ENCODE peak calls at places on chromosomes 5 and 9, in eight cellular contexts. One of them, this sample, is unnamed.

GRCh38 chr5:147369742-147370374 is 135.0 kb downstream of the STK32A start:
- DNase-seq in tibial nerve: no peak
- DNase-seq in heart left ventricle: no peak
- DNase-seq in OCI-LY7: no peak
- DNase-seq in fibroblast of lung: peak; percentile 30
- DNase-seq in neural progenitor cell: peak; percentile 31
- DNase-seq in body of pancreas: no peak
- DNase-seq in upper lobe of right lung: no peak
- DNase-seq in this sample: no peak

GRCh38 chr9:109555215-109555614 is 57.1 kb upstream of the PTPN3 start:
- DNase-seq in tibial nerve: no peak
- DNase-seq in heart left ventricle: no peak
- DNase-seq in OCI-LY7: no peak
- DNase-seq in fibroblast of lung: no peak
- DNase-seq in neural progenitor cell: no peak
- DNase-seq in body of pancreas: no peak
- DNase-seq in upper lobe of right lung: no peak
- DNase-seq in this sample: no peak

GRCh38 chr5:59246470-59247250 is 646.9 kb downstream of the PDE4D start:
- DNase-seq in tibial nerve: no peak
- DNase-seq in heart left ventricle: no peak
- DNase-seq in OCI-LY7: no peak
- DNase-seq in fibroblast of lung: peak; percentile 74
- DNase-seq in neural progenitor cell: no peak
- DNase-seq in body of pancreas: no peak
- DNase-seq in upper lobe of right lung: no peak
- DNase-seq in this sample: no peak

GRCh38 chr9:133122167-133122550 is 1.1 kb upstream of the RALGDS start:
- DNase-seq in tibial nerve: no peak
- DNase-seq in heart left ventricle: no peak
- DNase-seq in OCI-LY7: no peak
- DNase-seq in fibroblast of lung: no peak
- DNase-seq in neural progenitor cell: no peak
- DNase-seq in body of pancreas: no peak
- DNase-seq in upper lobe of right lung: no peak
- DNase-seq in this sample: no peak

GRCh38 chr9:104286792-104287191 is 192.7 kb downstream of the SMC2 start:
- DNase-seq in tibial nerve: no peak
- DNase-seq in heart left ventricle: no peak
- DNase-seq in OCI-LY7: no peak
- DNase-seq in fibroblast of lung: no peak
- DNase-seq in neural progenitor cell: no peak
- DNase-seq in body of pancreas: no peak
- DNase-seq in upper lobe of right lung: no peak
- DNase-seq in this sample: no peak

GRCh38 chr9:33426843-33427293 is 20.5 kb downstream of the AQP3 start:
- DNase-seq in tibial nerve: no peak
- DNase-seq in heart left ventricle: no peak
- DNase-seq in OCI-LY7: no peak
- DNase-seq in fibroblast of lung: no peak
- DNase-seq in neural progenitor cell: no peak
- DNase-seq in body of pancreas: no peak
- DNase-seq in upper lobe of right lung: no peak
- DNase-seq in this sample: no peak

GRCh38 chr9:29741169-29741568 is 2167.9 kb upstream of the C9orf72 start:
- DNase-seq in tibial nerve: no peak
- DNase-seq in heart left ventricle: no peak
- DNase-seq in OCI-LY7: no peak
- DNase-seq in fibroblast of lung: no peak
- DNase-seq in neural progenitor cell: no peak
- DNase-seq in body of pancreas: no peak
- DNase-seq in upper lobe of right lung: no peak
- DNase-seq in this sample: no peak

GRCh38 chr5:69010443-69010842 is 83.4 kb upstream of the SLC30A5 start:
- DNase-seq in tibial nerve: no peak
- DNase-seq in heart left ventricle: no peak
- DNase-seq in OCI-LY7: no peak
- DNase-seq in fibroblast of lung: no peak
- DNase-seq in neural progenitor cell: no peak
- DNase-seq in body of pancreas: no peak
- DNase-seq in upper lobe of right lung: no peak
- DNase-seq in this sample: no peak

GRCh38 chr5:149352169-149352568 is 5.7 kb upstream of the PCYOX1L start:
- DNase-seq in tibial nerve: no peak
- DNase-seq in heart left ventricle: no peak
- DNase-seq in OCI-LY7: no peak
- DNase-seq in fibroblast of lung: no peak
- DNase-seq in neural progenitor cell: no peak
- DNase-seq in body of pancreas: no peak
- DNase-seq in upper lobe of right lung: no peak
- DNase-seq in this sample: no peak
- H3K36me3 ChIP-seq in tibial nerve: no peaks in the 10 kb centered on the region
- H3K36me3 ChIP-seq in heart left ventricle: peaks cover 81% of the 10 kb centered on the region
- H3K36me3 ChIP-seq in OCI-LY7: peaks cover 95% of the 10 kb centered on the region
- H3K36me3 ChIP-seq in fibroblast of lung: peaks cover 17% of the 10 kb centered on the region
- H3K36me3 ChIP-seq in neural progenitor cell: peaks cover 37% of the 10 kb centered on the region
- H3K36me3 ChIP-seq in body of pancreas: no peaks in the 10 kb centered on the region
- H3K36me3 ChIP-seq in upper lobe of right lung: peaks cover 83% of the 10 kb centered on the region
- H3K36me3 ChIP-seq in this sample: peaks cover 7% of the 10 kb centered on the region

GRCh38 chr5:154367101-154367500 is 78.7 kb upstream of the SAP30L start:
- DNase-seq in tibial nerve: no peak
- DNase-seq in heart left ventricle: no peak
- DNase-seq in OCI-LY7: no peak
- DNase-seq in fibroblast of lung: peak; percentile 23
- DNase-seq in neural progenitor cell: no peak
- DNase-seq in body of pancreas: no peak
- DNase-seq in upper lobe of right lung: no peak
- DNase-seq in this sample: no peak
- H3K4me1 ChIP-seq in tibial nerve: no peaks in the 10 kb centered on the region
- H3K4me1 ChIP-seq in heart left ventricle: peaks cover 75% of the 10 kb centered on the region
- H3K4me1 ChIP-seq in OCI-LY7: no peaks in the 10 kb centered on the region
- H3K4me1 ChIP-seq in fibroblast of lung: peaks cover 35% of the 10 kb centered on the region
- H3K4me1 ChIP-seq in neural progenitor cell: peaks cover 13% of the 10 kb centered on the region
- H3K4me1 ChIP-seq in body of pancreas: peaks cover 11% of the 10 kb centered on the region
- H3K4me1 ChIP-seq in upper lobe of right lung: peaks cover 35% of the 10 kb centered on the region
- H3K4me1 ChIP-seq in this sample: peaks cover 5% of the 10 kb centered on the region

GRCh38 chr9:116336133-116336862 is 182.7 kb downstream of the PAPPA start:
- DNase-seq in tibial nerve: no peak
- DNase-seq in heart left ventricle: no peak
- DNase-seq in OCI-LY7: no peak
- DNase-seq in fibroblast of lung: peak; percentile 46
- DNase-seq in neural progenitor cell: no peak
- DNase-seq in body of pancreas: no peak
- DNase-seq in upper lobe of right lung: no peak
- DNase-seq in this sample: no peak
- H3K36me3 ChIP-seq in tibial nerve: no peaks in the 10 kb centered on the region
- H3K36me3 ChIP-seq in heart left ventricle: no peaks in the 10 kb centered on the region
- H3K36me3 ChIP-seq in OCI-LY7: no peaks in the 10 kb centered on the region
- H3K36me3 ChIP-seq in fibroblast of lung: peaks cover 3% of the 10 kb centered on the region
- H3K36me3 ChIP-seq in neural progenitor cell: no peaks in the 10 kb centered on the region
- H3K36me3 ChIP-seq in body of pancreas: no peaks in the 10 kb centered on the region
- H3K36me3 ChIP-seq in upper lobe of right lung: no peaks in the 10 kb centered on the region
- H3K36me3 ChIP-seq in this sample: peaks cover 2% of the 10 kb centered on the region

GRCh38 chr5:72844218-72844603 is 27.8 kb downstream of the TNPO1 start:
- DNase-seq in tibial nerve: no peak
- DNase-seq in heart left ventricle: no peak
- DNase-seq in OCI-LY7: no peak
- DNase-seq in fibroblast of lung: no peak
- DNase-seq in neural progenitor cell: no peak
- DNase-seq in body of pancreas: no peak
- DNase-seq in upper lobe of right lung: no peak
- DNase-seq in this sample: no peak
- H3K4me1 ChIP-seq in tibial nerve: no peaks in the 10 kb centered on the region
- H3K4me1 ChIP-seq in heart left ventricle: peaks cover 80% of the 10 kb centered on the region
- H3K4me1 ChIP-seq in OCI-LY7: peaks cover 10% of the 10 kb centered on the region
- H3K4me1 ChIP-seq in fibroblast of lung: peaks cover 9% of the 10 kb centered on the region
- H3K4me1 ChIP-seq in neural progenitor cell: peaks cover 13% of the 10 kb centered on the region
- H3K4me1 ChIP-seq in body of pancreas: peaks cover 32% of the 10 kb centered on the region
- H3K4me1 ChIP-seq in upper lobe of right lung: peaks cover 38% of the 10 kb centered on the region
- H3K4me1 ChIP-seq in this sample: no peaks in the 10 kb centered on the region

GRCh38 chr5:169591636-169592035 is 8.1 kb downstream of the SPDL1 start:
- DNase-seq in tibial nerve: no peak
- DNase-seq in heart left ventricle: no peak
- DNase-seq in OCI-LY7: no peak
- DNase-seq in fibroblast of lung: peak; percentile 25
- DNase-seq in neural progenitor cell: no peak
- DNase-seq in body of pancreas: no peak
- DNase-seq in upper lobe of right lung: no peak
- DNase-seq in this sample: no peak
- H3K36me3 ChIP-seq in tibial nerve: no peaks in the 10 kb centered on the region
- H3K36me3 ChIP-seq in heart left ventricle: peaks cover 82% of the 10 kb centered on the region
- H3K36me3 ChIP-seq in OCI-LY7: peaks cover 83% of the 10 kb centered on the region
- H3K36me3 ChIP-seq in fibroblast of lung: peaks cover 8% of the 10 kb centered on the region
- H3K36me3 ChIP-seq in neural progenitor cell: peaks cover 51% of the 10 kb centered on the region
- H3K36me3 ChIP-seq in body of pancreas: no peaks in the 10 kb centered on the region
- H3K36me3 ChIP-seq in upper lobe of right lung: peaks cover 67% of the 10 kb centered on the region
- H3K36me3 ChIP-seq in this sample: peaks cover 3% of the 10 kb centered on the region

DNA sequence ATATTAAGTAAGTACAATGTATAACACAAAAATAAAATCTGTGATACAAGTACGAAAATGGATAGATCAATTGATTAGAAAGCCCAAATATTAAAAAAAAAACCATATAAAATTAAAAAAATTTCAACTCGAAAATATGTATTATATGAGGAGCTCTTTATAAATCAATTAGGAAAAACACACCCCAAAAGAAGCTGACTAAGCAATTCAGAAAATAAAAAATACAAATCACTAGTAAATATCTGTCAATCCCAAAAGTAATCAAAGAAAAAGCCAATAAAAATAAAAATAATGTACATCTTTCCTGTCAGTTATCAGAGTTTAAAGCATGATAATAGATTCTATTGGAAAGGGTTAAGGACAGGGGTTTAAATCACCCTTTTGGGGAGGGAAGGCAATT is 10.2 kb upstream of the ACSL6 start:
- DNase-seq in tibial nerve: no peak
- DNase-seq in heart left ventricle: no peak
- DNase-seq in OCI-LY7: no peak
- DNase-seq in fibroblast of lung: no peak
- DNase-seq in neural progenitor cell: no peak
- DNase-seq in body of pancreas: no peak
- DNase-seq in upper lobe of right lung: no peak
- DNase-seq in this sample: no peak
- H3K4me1 ChIP-seq in tibial nerve: no peaks in the 10 kb centered on the region
- H3K4me1 ChIP-seq in heart left ventricle: no peaks in the 10 kb centered on the region
- H3K4me1 ChIP-seq in OCI-LY7: no peaks in the 10 kb centered on the region
- H3K4me1 ChIP-seq in fibroblast of lung: no peaks in the 10 kb centered on the region
- H3K4me1 ChIP-seq in neural progenitor cell: no peaks in the 10 kb centered on the region
- H3K4me1 ChIP-seq in body of pancreas: no peaks in the 10 kb centered on the region
- H3K4me1 ChIP-seq in upper lobe of right lung: no peaks in the 10 kb centered on the region
- H3K4me1 ChIP-seq in this sample: no peaks in the 10 kb centered on the region

GRCh38 chr5:1814183-1815020 is 13.2 kb downstream of the NDUFS6 start:
- DNase-seq in tibial nerve: no peak
- DNase-seq in heart left ventricle: no peak
- DNase-seq in OCI-LY7: no peak
- DNase-seq in fibroblast of lung: no peak
- DNase-seq in neural progenitor cell: no peak
- DNase-seq in body of pancreas: no peak
- DNase-seq in upper lobe of right lung: peak; percentile 54
- DNase-seq in this sample: peak; percentile 63
- H3K36me3 ChIP-seq in tibial nerve: peaks cover 9% of the 10 kb centered on the region
- H3K36me3 ChIP-seq in heart left ventricle: peaks cover 91% of the 10 kb centered on the region
- H3K36me3 ChIP-seq in OCI-LY7: peaks cover 100% of the 10 kb centered on the region
- H3K36me3 ChIP-seq in fibroblast of lung: peaks cover 25% of the 10 kb centered on the region
- H3K36me3 ChIP-seq in neural progenitor cell: peaks cover 10% of the 10 kb centered on the region
- H3K36me3 ChIP-seq in body of pancreas: peaks cover 9% of the 10 kb centered on the region
- H3K36me3 ChIP-seq in upper lobe of right lung: peaks cover 78% of the 10 kb centered on the region
- H3K36me3 ChIP-seq in this sample: peaks cover 6% of the 10 kb centered on the region

GRCh38 chr5:91848453-91848852 is 465.3 kb upstream of the ARRDC3 start:
- DNase-seq in tibial nerve: no peak
- DNase-seq in heart left ventricle: no peak
- DNase-seq in OCI-LY7: no peak
- DNase-seq in fibroblast of lung: peak; percentile 94
- DNase-seq in neural progenitor cell: no peak
- DNase-seq in body of pancreas: no peak
- DNase-seq in upper lobe of right lung: no peak
- DNase-seq in this sample: no peak
- H3K4me1 ChIP-seq in tibial nerve: no peaks in the 10 kb centered on the region
- H3K4me1 ChIP-seq in heart left ventricle: no peaks in the 10 kb centered on the region
- H3K4me1 ChIP-seq in OCI-LY7: no peaks in the 10 kb centered on the region
- H3K4me1 ChIP-seq in fibroblast of lung: no peaks in the 10 kb centered on the region
- H3K4me1 ChIP-seq in neural progenitor cell: peaks cover 5% of the 10 kb centered on the region
- H3K4me1 ChIP-seq in body of pancreas: no peaks in the 10 kb centered on the region
- H3K4me1 ChIP-seq in upper lobe of right lung: no peaks in the 10 kb centered on the region
- H3K4me1 ChIP-seq in this sample: no peaks in the 10 kb centered on the region

This sample was measured in aorta.